ENCODE peak calls at places on chromosomes 1 and 21, in eight cellular contexts. O is H54, B is GM12878, X is suprapubic skin, C is uterus, Q is transverse colon, S is right lobe of liver, G is stomach. P is an unnamed sample.

GRCh38 chr1:40782371-40782956 is 1.1 kb upstream of the KCNQ4 start:
- DNase-seq in X (no peak), O (no peak), Q (peak), G (peak), B (no peak), C (no peak), S (no peak), P (no peak)

GRCh38 chr1:208597571-208597970 is 353.4 kb upstream of the PLXNA2 start:
- DNase-seq in C (no peak), B (no peak), Q (no peak), X (no peak), G (no peak), S (no peak), O (no peak), P (no peak)

GRCh38 chr1:202135221-202135721 is 9.3 kb downstream of the ARL8A start:
- DNase-seq in B (no peak), O (peak), C (peak), Q (peak), S (no peak), G (peak), X (no peak), P (peak)

GRCh38 chr21:43667191-43667904 is 8.0 kb downstream of the RRP1B start:
- DNase-seq in O (peak), S (no peak), X (no peak), G (no peak), B (no peak), C (no peak), Q (no peak), P (no peak)

GRCh38 chr1:77292551-77292950 is 10.7 kb downstream of the AK5 start:
- DNase-seq in B (no peak), X (no peak), S (no peak), C (no peak), G (no peak), Q (no peak), O (no peak), P (no peak)

GRCh38 chr1:209455133-209455532 is 128.4 kb upstream of the CAMK1G start:
- DNase-seq in G (no peak), C (no peak), B (no peak), Q (no peak), S (no peak), X (no peak), O (no peak), P (no peak)

GRCh38 chr1:1889090-1889750 is 1.7 kb downstream of the GNB1 start:
- DNase-seq in G (no peak), B (no peak), S (no peak), C (no peak), O (no peak), Q (no peak), X (no peak), P (peak)

GRCh38 chr1:11749203-11749689 is 12.7 kb upstream of the C1orf167 start:
- DNase-seq in O (peak), X (no peak), G (peak), B (no peak), C (no peak), Q (peak), S (no peak), P (peak)

GRCh38 chr1:3730556-3731247 is 21.5 kb upstream of the CCDC27 start:
- DNase-seq in S (no peak), Q (no peak), O (no peak), C (no peak), X (no peak), B (no peak), G (no peak), P (no peak)

GRCh38 chr1:31861346-31861745 is 45.5 kb upstream of the SPOCD1 start:
- DNase-seq in S (no peak), X (no peak), O (no peak), G (no peak), B (peak), Q (no peak), C (no peak), P (no peak)

GRCh38 chr1:63643926-63644325 is 50.7 kb downstream of the PGM1 start:
- DNase-seq in S (peak), C (no peak), X (no peak), O (no peak), G (peak), Q (no peak), B (no peak), P (no peak)

GRCh38 chr21:32131164-32131563 is 147.7 kb downstream of the MIS18A start:
- DNase-seq in X (no peak), G (no peak), O (no peak), Q (no peak), C (no peak), B (no peak), S (no peak), P (no peak)

GRCh38 chr1:19645544-19646252 is 1.6 kb downstream of the NBL1 start:
- DNase-seq in O (no peak), Q (peak), X (no peak), S (no peak), B (no peak), G (no peak), C (no peak), P (no peak)

GRCh38 chr1:89821322-89822108 is 683 bp downstream of the LRRC8D start:
- DNase-seq in X (peak), B (no peak), Q (peak), O (peak), S (peak), C (no peak), G (peak), P (peak)

GRCh38 chr1:207227131-207227630 is 94.3 kb upstream of the CD55 start:
- DNase-seq in G (no peak), X (no peak), B (no peak), Q (no peak), O (no peak), C (no peak), S (no peak), P (no peak)

GRCh38 chr1:24910751-24911650 is 19.1 kb downstream of the RUNX3 start:
- DNase-seq in O (no peak), Q (peak), B (no peak), G (peak), S (no peak), C (no peak), X (no peak), P (no peak)

GRCh38 chr1:7209340-7209739 is 424.1 kb downstream of the CAMTA1 start:
- DNase-seq in B (no peak), G (no peak), S (no peak), Q (no peak), C (no peak), X (no peak), O (no peak), P (no peak)

GRCh38 chr1:161311595-161312181 is 1.9 kb upstream of the MPZ start:
- DNase-seq in Q (no peak), G (no peak), X (no peak), S (no peak), B (no peak), O (no peak), C (no peak), P (peak)

GRCh38 chr1:161309868-161310267 is at the start of gene MPZ:
- DNase-seq in C (no peak), Q (no peak), X (no peak), O (no peak), B (no peak), S (no peak), G (no peak), P (no peak)

GRCh38 chr1:161313554-161314200 is 504 bp upstream of the SDHC start:
- DNase-seq in X (no peak), O (no peak), Q (no peak), G (no peak), B (no peak), C (no peak), S (no peak), P (no peak)

GRCh38 chr1:161314201-161314981 is at the start of gene SDHC:
- DNase-seq in B (no peak), C (peak), S (peak), G (peak), O (peak), X (peak), Q (peak), P (peak)
- TF ChIP-seq POLR2A in B (peak), C (peak), S (peak), G (peak), O (peak), X (peak), Q (peak), P (peak)

GRCh38 chr1:113928129-113928949 is 785 bp upstream of the HIPK1 start:
- DNase-seq in G (no peak), S (no peak), Q (no peak), C (no peak), B (peak), X (no peak), O (no peak), P (peak)

GRCh38 chr1:113931456-113931855 is 2.3 kb downstream of the HIPK1 start:
- DNase-seq in X (no peak), O (no peak), G (no peak), C (no peak), Q (no peak), B (no peak), S (no peak), P (peak)

GRCh38 chr1:113930499-113931161 is 1.5 kb downstream of the HIPK1 start:
- DNase-seq in X (no peak), Q (peak), G (no peak), B (no peak), O (peak), C (no peak), S (no peak), P (peak)

GRCh38 chr1:113929750-113930498 is 800 bp downstream of the HIPK1 start:
- DNase-seq in G (peak), O (peak), C (peak), X (peak), Q (peak), B (no peak), S (peak), P (peak)

DNA sequence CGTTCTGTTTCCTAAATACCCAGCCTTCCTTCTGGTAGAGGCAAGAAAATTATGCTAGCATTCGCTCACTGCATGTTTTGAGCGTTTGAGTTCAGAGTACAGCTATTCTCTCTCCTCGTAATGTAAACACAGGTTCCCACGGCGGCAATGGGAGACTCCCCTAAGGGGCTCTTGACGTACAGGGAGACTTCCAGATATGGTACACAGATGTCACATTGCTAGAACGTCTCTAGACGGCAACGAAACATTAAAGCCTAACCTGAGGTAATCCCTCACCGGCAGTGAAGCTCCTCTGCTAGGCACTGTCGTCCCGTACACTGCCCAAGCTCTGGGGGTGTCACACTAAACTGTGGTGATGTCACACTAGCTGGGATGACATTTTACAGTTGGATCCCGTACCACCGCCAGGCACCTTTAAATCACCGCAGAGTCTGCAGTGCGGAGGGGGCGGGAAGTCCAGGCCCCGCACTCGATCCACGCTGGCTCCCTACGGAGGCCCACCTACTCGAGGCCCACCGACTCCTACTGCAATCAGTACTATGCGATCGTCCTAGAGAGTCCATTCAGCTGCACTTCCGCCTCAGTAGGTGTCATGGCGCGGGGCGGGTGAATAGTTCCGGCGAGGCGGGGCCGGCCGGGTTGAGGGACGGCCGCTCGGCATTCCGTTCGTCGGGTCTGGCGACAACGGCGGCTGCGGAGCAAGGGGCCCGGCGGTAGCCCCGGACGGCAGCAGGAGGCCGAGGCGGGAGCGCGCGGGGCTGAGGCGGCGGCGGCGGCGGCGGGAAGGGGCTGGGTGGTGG is at the start of gene HIPK1:
- DNase-seq in O (peak), S (peak), C (peak), Q (peak), X (peak), B (peak), G (peak), P (peak)
- TF ChIP-seq POLR2A in O (peak), S (peak), C (peak), Q (peak), X (peak), B (peak), G (peak), P (peak)

GRCh38 chr1:16145030-16145987 is 10.6 kb downstream of the EPHA2 start:
- DNase-seq in X (no peak), Q (peak), G (peak), S (peak), C (peak), B (no peak), O (peak), P (no peak)

GRCh38 chr1:16143005-16143565 is 12.8 kb downstream of the EPHA2 start:
- DNase-seq in B (no peak), G (no peak), O (no peak), C (peak), Q (no peak), S (no peak), X (no peak), P (no peak)

GRCh38 chr1:16142383-16142995 is 13.4 kb downstream of the EPHA2 start:
- DNase-seq in Q (no peak), G (no peak), S (no peak), C (no peak), O (no peak), X (no peak), B (no peak), P (no peak)

GRCh38 chr1:16144325-16145029 is 11.4 kb downstream of the EPHA2 start:
- DNase-seq in X (no peak), B (no peak), G (no peak), Q (no peak), S (no peak), O (no peak), C (peak), P (peak)

GRCh38 chr1:16143566-16144324 is 12.1 kb downstream of the EPHA2 start:
- DNase-seq in X (no peak), C (no peak), S (peak), B (no peak), Q (peak), G (peak), O (no peak), P (peak)
- TF ChIP-seq POLR2A in X (no peak), C (no peak), S (peak), B (no peak), Q (peak), G (peak), O (no peak), P (no peak)

GRCh38 chr1:226123591-226124471 is 61.3 kb downstream of the H3-3A start:
- DNase-seq in G (peak), Q (peak), S (no peak), X (peak), B (no peak), C (no peak), O (peak), P (no peak)

GRCh38 chr1:226123212-226123560 is 60.7 kb downstream of the H3-3A start:
- DNase-seq in X (no peak), G (no peak), Q (no peak), O (no peak), S (no peak), B (no peak), C (no peak), P (no peak)

GRCh38 chr1:226120398-226120797 is 57.9 kb downstream of the H3-3A start:
- DNase-seq in G (no peak), O (no peak), X (no peak), B (no peak), C (no peak), S (no peak), Q (no peak), P (no peak)

GRCh38 chr1:226121049-226121586 is 58.6 kb downstream of the H3-3A start:
- DNase-seq in G (no peak), X (no peak), S (no peak), B (no peak), O (no peak), C (no peak), Q (no peak), P (no peak)

GRCh38 chr1:226121587-226122400 is 59.3 kb downstream of the H3-3A start:
- DNase-seq in B (no peak), C (peak), G (peak), Q (peak), X (no peak), S (peak), O (peak), P (peak)
- TF ChIP-seq POLR2A in B (peak), C (no peak), G (no peak), Q (peak), X (no peak), S (no peak), O (peak), P (no peak)

GRCh38 chr21:28725396-28725795 is 267.3 kb downstream of the LTN1 start:
- DNase-seq in C (no peak), Q (no peak), O (no peak), S (no peak), G (no peak), B (no peak), X (no peak), P (no peak)
- TF ChIP-seq POLR2A in C (no peak), Q (no peak), O (no peak), S (no peak), G (no peak), B (no peak), X (no peak), P (no peak)

GRCh38 chr1:244864253-244865027 is at the start of gene HNRNPU:
- DNase-seq in X (peak), O (peak), C (peak), G (peak), S (peak), Q (peak), B (peak), P (peak)
- TF ChIP-seq POLR2A in X (peak), O (peak), C (peak), G (peak), S (peak), Q (peak), B (peak), P (peak)

DNA sequence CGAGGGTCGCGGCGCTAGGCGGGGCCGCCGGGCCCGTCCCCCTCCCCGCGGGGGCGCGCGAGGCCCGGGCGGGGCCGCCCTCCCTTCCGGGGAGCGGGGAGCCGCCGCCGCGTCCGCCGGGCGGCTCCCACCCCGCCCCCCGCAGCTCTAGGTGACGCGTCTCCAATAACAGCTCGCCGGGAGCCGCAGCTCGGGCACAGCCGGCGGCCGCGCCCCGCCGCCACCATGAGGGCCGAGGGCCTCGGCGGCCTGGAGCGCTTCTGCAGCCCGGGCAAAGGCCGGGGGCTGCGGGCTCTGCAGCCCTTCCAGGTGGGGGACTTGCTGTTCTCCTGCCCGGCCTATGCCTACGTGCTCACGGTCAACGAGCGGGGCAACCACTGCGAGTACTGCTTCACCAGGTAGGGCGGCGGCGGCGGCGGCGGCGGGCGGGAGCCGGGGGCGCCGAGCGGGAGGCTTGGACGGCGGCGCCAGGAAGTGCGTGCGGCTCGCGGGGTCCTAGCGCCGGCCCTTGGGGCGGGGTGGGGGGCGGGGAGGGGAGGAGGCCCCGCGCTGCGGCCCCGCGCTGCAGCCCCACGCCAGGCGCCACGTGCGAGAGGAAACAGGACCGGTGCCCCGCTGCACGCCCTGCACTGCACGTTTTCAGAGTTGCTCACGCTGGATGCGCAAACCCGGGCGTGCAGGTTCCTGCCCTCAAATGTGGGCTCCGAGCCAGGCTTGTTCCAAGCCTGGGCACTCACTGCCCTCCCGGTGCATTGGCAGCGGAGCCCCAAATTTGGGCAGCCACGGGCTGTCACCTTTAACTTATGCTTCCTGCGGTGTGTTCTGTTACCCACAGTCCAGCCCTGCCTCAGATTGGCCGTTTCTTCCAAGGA is at the start of gene SMYD2:
- DNase-seq in Q (peak), G (peak), O (peak), C (peak), X (no peak), B (no peak), S (peak), P (peak)
- TF ChIP-seq POLR2A in Q (peak), G (no peak), O (peak), C (no peak), X (peak), B (peak), S (peak), P (peak)

DNA sequence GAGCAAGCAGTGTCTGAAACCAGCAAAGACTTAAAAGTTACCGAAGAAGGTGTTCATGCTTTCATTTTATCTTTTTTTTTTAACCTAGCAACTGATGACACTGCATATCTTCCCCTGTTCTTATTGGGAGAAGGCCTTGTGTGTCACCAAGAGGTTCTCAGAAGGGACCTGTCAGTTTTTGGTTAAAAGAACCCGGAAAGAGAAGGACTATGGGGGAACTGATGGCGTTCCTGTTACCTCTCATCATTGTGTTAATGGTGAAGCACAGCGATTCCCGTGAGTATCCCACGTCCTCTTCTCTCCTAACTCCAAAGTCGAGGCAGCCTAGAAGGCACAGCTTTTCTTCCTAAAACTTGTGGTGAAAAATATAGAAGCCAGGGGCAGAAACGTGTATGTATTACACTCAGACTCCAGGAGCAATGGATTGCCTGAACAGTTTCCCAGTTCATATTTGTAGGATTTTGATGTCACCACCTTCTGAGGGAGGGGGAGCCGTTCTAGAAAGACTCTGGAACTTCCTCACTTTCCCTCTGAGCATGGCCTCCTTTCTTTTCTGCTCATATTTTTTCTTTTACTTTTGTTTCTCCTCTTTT is at the start of gene MR1:
- DNase-seq in C (peak), S (peak), O (peak), B (peak), G (no peak), Q (no peak), X (no peak), P (peak)
- TF ChIP-seq POLR2A in C (peak), S (peak), O (peak), B (peak), G (no peak), Q (peak), X (peak), P (peak)

GRCh38 chr1:53117836-53118235 is 24.6 kb downstream of the SLC1A7 start:
- DNase-seq in B (no peak), Q (no peak), O (no peak), C (no peak), S (no peak), G (no peak), X (no peak), P (no peak)
- TF ChIP-seq POLR2A in B (no peak), Q (no peak), O (no peak), C (no peak), S (no peak), G (no peak), X (no peak), P (no peak)